ENCODE peak calls at places on chromosome 18, in six cellular contexts. R is osteoblast, G is psoas muscle, Q is Peyer's patch, E is fibroblast of villous mesenchyme, A is OCI-LY7. S is an unnamed sample.

GRCh38 chr18:56257215-56257614 is 381.2 kb downstream of the TXNL1 start:
- DNase-seq in R (peak; percentile 83), A (no peak), G (no peak), Q (no peak), E (peak; percentile 75), S (peak; percentile 51)

GRCh38 chr18:27713727-27714080 is 463.2 kb downstream of the CDH2 start:
- DNase-seq in R (peak; percentile 89), A (no peak), E (peak; percentile 26), Q (no peak), G (no peak), S (peak; percentile 65)

GRCh38 chr18:77091366-77091765 is 41.2 kb downstream of the MBP start:
- DNase-seq in E (no peak), R (no peak), A (no peak), Q (no peak), G (no peak), S (no peak)

GRCh38 chr18:463442-464310 is 36.8 kb downstream of the COLEC12 start:
- DNase-seq in G (no peak), A (no peak), E (no peak), R (no peak), Q (no peak), S (peak; percentile 65)

GRCh38 chr18:9951022-9951859 is 37.4 kb downstream of the VAPA start:
- DNase-seq in A (peak; percentile 45), Q (no peak), G (no peak), R (peak; percentile 23), E (peak; percentile 78), S (peak; percentile 70)

GRCh38 chr18:22346342-22346967 is 71.3 kb downstream of the CTAGE1 start:
- DNase-seq in Q (peak; percentile 87), E (peak; percentile 58), G (peak; percentile 39), A (no peak), R (peak; percentile 84), S (peak; percentile 70)

GRCh38 chr18:12470382-12471090 is 62.8 kb downstream of the PRELID3A start:
- DNase-seq in E (no peak), A (no peak), R (no peak), Q (no peak), G (no peak), S (no peak)

GRCh38 chr18:8116346-8117007 is 492.8 kb upstream of the RAB12 start:
- DNase-seq in G (peak; percentile 15), E (peak; percentile 68), A (no peak), Q (no peak), R (peak; percentile 45), S (peak; percentile 87)

GRCh38 chr18:35592298-35592697 is 10.8 kb downstream of the GALNT1 start:
- DNase-seq in Q (peak; percentile 58), G (no peak), E (no peak), A (peak; percentile 79), R (no peak), S (no peak)

GRCh38 chr18:57943723-57944122 is 100.3 kb upstream of the NEDD4L start:
- DNase-seq in E (peak; percentile 8), Q (no peak), A (no peak), R (peak; percentile 66), G (no peak), S (peak; percentile 23)

GRCh38 chr18:28854964-28855363 is 678.0 kb upstream of the CDH2 start:
- DNase-seq in G (no peak), R (no peak), Q (no peak), E (peak; percentile 61), A (no peak), S (peak; percentile 4)

GRCh38 chr18:67845035-67845434 is 328.5 kb upstream of the DSEL start:
- DNase-seq in A (no peak), Q (no peak), G (no peak), R (no peak), E (no peak), S (peak; percentile 24)

GRCh38 chr18:37489998-37490397 is 75.6 kb downstream of the CELF4 start:
- DNase-seq in R (no peak), G (no peak), Q (no peak), E (no peak), A (no peak), S (no peak)
- H3K4me3 ChIP-seq in R (no peak overlapping the region), G (no peak overlapping the region), Q (no peak overlapping the region), E (no peak overlapping the region), A (no peak overlapping the region), S (no peak overlapping the region)

DNA sequence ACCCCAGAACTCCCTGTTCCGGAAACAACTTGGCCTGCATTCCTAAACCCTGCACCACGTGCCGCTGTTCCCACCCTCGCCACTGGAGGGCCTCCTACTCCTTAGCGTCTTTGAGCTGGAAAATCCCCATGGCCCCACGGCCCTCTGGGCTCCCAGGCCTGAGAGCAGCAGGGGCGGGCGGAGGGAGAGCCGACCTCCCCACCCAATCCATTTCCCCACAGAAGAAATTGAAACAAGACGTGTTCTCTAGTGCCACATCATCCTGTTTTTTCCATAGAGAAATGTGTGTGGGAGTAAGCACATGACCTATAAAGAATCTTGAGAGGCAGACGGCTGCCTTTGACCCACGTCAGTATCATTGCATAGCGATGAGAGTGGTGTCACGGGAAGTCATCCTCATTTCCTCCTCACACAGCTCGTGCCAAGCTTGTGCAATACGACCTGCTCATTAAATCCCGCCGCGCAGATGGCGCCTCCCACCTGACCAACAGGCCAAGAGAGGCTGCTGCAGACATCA is 79.2 kb downstream of the LAMA1 start:
- DNase-seq in R (peak; percentile 85), A (peak; percentile 1), E (peak; percentile 98), G (peak; percentile 84), Q (peak; percentile 76), S (peak; percentile 98)
- TF ChIP-seq CTCF in R (peak; percentile 83), A (peak; percentile 66), E (peak; percentile 69), G (peak; percentile 30), Q (peak; percentile 29), S (peak; percentile 77)

DNA sequence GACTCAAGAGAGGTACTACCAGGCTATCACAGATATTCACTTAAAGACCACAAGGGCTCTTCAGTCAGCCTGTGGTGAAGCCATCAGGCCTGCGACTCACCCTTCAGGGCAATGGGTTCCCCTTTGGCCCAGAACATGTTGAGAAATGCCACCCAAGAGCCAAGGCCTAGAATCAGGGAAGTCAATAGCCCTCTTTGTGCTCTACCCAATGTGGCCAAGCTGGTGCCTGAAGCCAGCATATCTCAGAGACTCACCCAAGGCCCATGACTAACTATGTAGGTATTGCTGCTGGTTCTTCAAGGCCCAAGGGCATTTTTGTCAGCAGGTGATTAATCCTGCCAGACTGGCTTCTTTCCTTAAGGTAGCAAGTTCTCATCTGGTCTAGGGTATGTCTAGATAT is 338.9 kb upstream of the SETBP1 start:
- DNase-seq in Q (no peak), A (no peak), E (no peak), R (no peak), G (no peak), S (peak; percentile 53)
- H3K4me3 ChIP-seq in Q (no peak overlapping the region), A (no peak overlapping the region), E (no peak overlapping the region), R (no peak overlapping the region), G (no peak overlapping the region), S (no peak overlapping the region)

DNA sequence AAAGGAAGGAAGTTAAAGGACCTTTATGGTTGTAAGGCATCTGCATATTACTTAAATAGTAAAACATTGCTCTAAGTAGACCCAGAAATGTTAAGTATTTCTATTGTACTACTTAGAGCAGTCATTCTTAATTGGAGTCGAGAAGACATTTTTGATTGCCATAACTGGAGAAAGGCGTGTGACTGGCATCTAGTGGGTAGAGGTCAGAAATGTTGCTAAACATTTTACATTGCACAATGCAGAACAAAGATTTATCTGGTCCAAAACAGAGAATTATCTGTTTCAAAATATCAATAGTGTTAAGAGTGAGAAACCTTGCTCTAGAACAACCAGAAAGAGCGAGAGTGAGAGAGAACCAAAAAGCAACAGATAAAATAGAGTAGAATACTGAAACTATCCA is 23.3 kb upstream of the ROCK1 start:
- DNase-seq in Q (no peak), A (peak; percentile 36), G (no peak), R (peak; percentile 77), E (peak; percentile 19), S (peak; percentile 35)
- TF ChIP-seq CTCF in Q (peak; percentile 25), A (peak; percentile 76), G (peak; percentile 44), R (peak; percentile 56), E (peak; percentile 26), S (no peak)

GRCh38 chr18:45541421-45541820 is 73.9 kb upstream of the SLC14A2 start:
- DNase-seq in A (no peak), R (no peak), E (no peak), Q (no peak), G (no peak), S (no peak)

GRCh38 chr18:45539383-45539960 is 75.8 kb upstream of the SLC14A2 start:
- DNase-seq in E (peak; percentile 26), A (no peak), R (no peak), Q (no peak), G (no peak), S (no peak)

GRCh38 chr18:45542043-45542442 is 73.2 kb upstream of the SLC14A2 start:
- DNase-seq in Q (no peak), E (no peak), A (no peak), R (no peak), G (no peak), S (no peak)

GRCh38 chr18:45540146-45540545 is 75.1 kb upstream of the SLC14A2 start:
- DNase-seq in Q (no peak), E (peak; percentile 11), G (no peak), R (no peak), A (no peak), S (no peak)

GRCh38 chr18:45538444-45538843 is 76.8 kb upstream of the SLC14A2 start:
- DNase-seq in G (no peak), Q (no peak), R (no peak), E (no peak), A (no peak), S (no peak)
- H3K4me3 ChIP-seq in G (no peak overlapping the region), Q (no peak overlapping the region), R (no peak overlapping the region), E (no peak overlapping the region), A (no peak overlapping the region), S (no peak overlapping the region)

GRCh38 chr18:70149616-70150301 is 55.7 kb downstream of the RTTN start:
- DNase-seq in R (no peak), G (no peak), Q (no peak), A (no peak), E (no peak), S (no peak)

GRCh38 chr18:70158992-70159717 is 46.3 kb downstream of the RTTN start:
- DNase-seq in G (no peak), E (no peak), A (no peak), Q (no peak), R (no peak), S (no peak)

GRCh38 chr18:70156886-70157285 is 48.6 kb downstream of the RTTN start:
- DNase-seq in A (no peak), Q (no peak), G (no peak), E (no peak), R (no peak), S (no peak)

GRCh38 chr18:70151554-70152130 is 53.8 kb downstream of the RTTN start:
- DNase-seq in E (no peak), R (no peak), G (no peak), A (no peak), Q (no peak), S (no peak)

DNA sequence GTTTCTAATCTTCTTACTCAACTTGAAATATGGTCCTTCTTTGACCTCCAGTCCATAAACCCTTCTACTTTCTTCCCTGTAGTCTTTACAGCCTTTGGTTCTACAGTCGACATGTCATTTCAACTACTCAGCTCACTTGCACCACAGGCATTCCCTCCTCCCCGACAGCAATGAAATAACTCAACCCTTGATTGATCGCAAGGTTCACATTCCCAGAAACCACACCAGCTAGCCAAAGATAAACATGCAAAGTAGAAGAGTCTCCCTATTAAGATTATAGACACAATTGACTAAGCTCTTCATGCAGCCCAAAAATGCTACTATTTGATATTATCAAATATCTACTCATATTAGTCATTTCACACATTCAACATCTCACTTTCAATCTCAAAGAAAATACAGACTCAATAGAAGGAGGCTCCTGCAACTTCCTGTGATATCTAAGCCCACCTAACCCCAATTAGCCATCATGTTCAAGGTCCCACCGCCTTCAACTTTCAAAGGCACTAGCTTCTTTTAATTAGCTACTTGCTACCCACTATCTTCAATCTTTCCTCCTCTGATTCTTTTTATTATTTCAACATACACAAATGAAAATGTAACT is 50.8 kb downstream of the RTTN start:
- DNase-seq in A (no peak), R (no peak), E (peak; percentile 91), G (no peak), Q (no peak), S (peak; percentile 86)
- TF ChIP-seq CTCF in A (no peak), R (no peak), E (no peak), G (no peak), Q (no peak), S (no peak)

S was measured in foreskin fibroblast.